ENCODE peak calls at places on chromosome 18, in four cellular contexts. One of them, this sample, is unnamed.

GRCh38 chr18:8754995-8755955 is 49.9 kb downstream of the MTCL1 start:
- DNase-seq in fibroblast of villous mesenchyme: peak; percentile 51
- DNase-seq in mesothelial cell of epicardium: no peak
- DNase-seq in IMR-90: peak; percentile 89
- DNase-seq in this sample: no peak

GRCh38 chr18:59570101-59570875 is 126.9 kb downstream of the CCBE1 start:
- DNase-seq in fibroblast of villous mesenchyme: peak; percentile 25
- DNase-seq in mesothelial cell of epicardium: no peak
- DNase-seq in IMR-90: peak; percentile 18
- DNase-seq in this sample: no peak

GRCh38 chr18:13375302-13376255 is 157.0 kb downstream of the LDLRAD4 start:
- DNase-seq in fibroblast of villous mesenchyme: peak; percentile 79
- DNase-seq in mesothelial cell of epicardium: no peak
- DNase-seq in IMR-90: peak; percentile 91
- DNase-seq in this sample: peak; percentile 84

GRCh38 chr18:79204889-79205807 is 136.0 kb downstream of the ATP9B start:
- DNase-seq in fibroblast of villous mesenchyme: no peak
- DNase-seq in mesothelial cell of epicardium: no peak
- DNase-seq in IMR-90: no peak
- DNase-seq in this sample: no peak

GRCh38 chr18:77400561-77400960 is 150.9 kb downstream of the GALR1 start:
- DNase-seq in fibroblast of villous mesenchyme: no peak
- DNase-seq in mesothelial cell of epicardium: no peak
- DNase-seq in IMR-90: no peak
- DNase-seq in this sample: no peak

GRCh38 chr18:37429768-37430167 is 135.8 kb downstream of the CELF4 start:
- DNase-seq in fibroblast of villous mesenchyme: no peak
- DNase-seq in mesothelial cell of epicardium: no peak
- DNase-seq in IMR-90: no peak
- DNase-seq in this sample: no peak

GRCh38 chr18:41850781-41851180 is 104.3 kb upstream of the PIK3C3 start:
- DNase-seq in fibroblast of villous mesenchyme: no peak
- DNase-seq in mesothelial cell of epicardium: no peak
- DNase-seq in IMR-90: no peak
- DNase-seq in this sample: no peak

GRCh38 chr18:2979027-2979570 is 33.8 kb downstream of the LPIN2 start:
- DNase-seq in fibroblast of villous mesenchyme: peak; percentile 51
- DNase-seq in mesothelial cell of epicardium: no peak
- DNase-seq in IMR-90: peak; percentile 88
- DNase-seq in this sample: no peak

GRCh38 chr18:53701697-53702096 is 522.8 kb downstream of the MBD2 start:
- DNase-seq in fibroblast of villous mesenchyme: no peak
- DNase-seq in mesothelial cell of epicardium: no peak
- DNase-seq in IMR-90: no peak
- DNase-seq in this sample: no peak

GRCh38 chr18:35905436-35905835 is 67.0 kb upstream of the RMP24 start:
- DNase-seq in fibroblast of villous mesenchyme: peak; percentile 3
- DNase-seq in mesothelial cell of epicardium: no peak
- DNase-seq in IMR-90: no peak
- DNase-seq in this sample: no peak

GRCh38 chr18:62781893-62782292 is 66.6 kb downstream of the PHLPP1 start:
- DNase-seq in fibroblast of villous mesenchyme: peak; percentile 86
- DNase-seq in mesothelial cell of epicardium: no peak
- DNase-seq in IMR-90: peak; percentile 91
- DNase-seq in this sample: no peak

GRCh38 chr18:9719421-9719981 is 11.4 kb downstream of the RAB31 start:
- DNase-seq in fibroblast of villous mesenchyme: peak; percentile 75
- DNase-seq in mesothelial cell of epicardium: no peak
- DNase-seq in IMR-90: peak; percentile 85
- DNase-seq in this sample: no peak

GRCh38 chr18:8948011-8948410 is 154.5 kb upstream of the NDUFV2 start:
- DNase-seq in fibroblast of villous mesenchyme: no peak
- DNase-seq in mesothelial cell of epicardium: no peak
- DNase-seq in IMR-90: no peak
- DNase-seq in this sample: no peak

DNA sequence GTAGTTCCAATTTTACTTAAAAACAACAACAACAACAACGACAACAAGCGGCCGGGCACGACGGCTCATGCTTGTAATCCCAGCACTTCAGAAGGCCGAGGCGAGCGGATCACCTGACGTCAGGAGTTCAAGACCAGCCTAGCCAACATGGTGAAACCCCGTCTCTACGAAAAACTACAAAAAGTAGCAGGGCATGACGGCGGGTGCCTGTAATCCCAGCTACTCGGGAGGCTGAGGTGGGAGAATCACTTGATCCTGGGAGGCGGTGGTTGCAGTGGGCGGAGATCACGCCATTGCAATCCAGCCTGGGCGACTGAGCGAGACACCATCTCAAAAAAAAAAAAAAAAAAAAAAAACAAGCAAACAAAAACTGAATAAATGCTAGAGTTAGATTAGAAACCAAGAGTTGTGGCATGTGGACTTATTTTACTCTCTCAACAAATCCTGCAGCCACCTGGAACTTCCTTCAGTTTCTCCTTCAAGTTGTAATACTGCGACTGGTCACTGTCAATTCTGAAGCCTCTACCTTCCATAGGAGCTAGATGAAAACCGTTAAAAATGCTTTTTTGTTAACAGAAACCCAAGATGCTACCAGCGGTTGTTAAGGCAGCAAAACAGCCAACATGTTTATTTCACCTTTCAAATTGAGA is 1.3 kb downstream of the ATP5F1A start:
- DNase-seq in fibroblast of villous mesenchyme: peak; percentile 33
- DNase-seq in mesothelial cell of epicardium: no peak
- DNase-seq in IMR-90: no peak
- DNase-seq in this sample: no peak
- TF ChIP-seq CTCF in fibroblast of villous mesenchyme: no peak
- TF ChIP-seq CTCF in mesothelial cell of epicardium: no peak
- TF ChIP-seq CTCF in IMR-90: no peak
- TF ChIP-seq CTCF in this sample: no peak

GRCh38 chr18:21054252-21054821 is 57.3 kb downstream of the ROCK1 start:
- DNase-seq in fibroblast of villous mesenchyme: no peak
- DNase-seq in mesothelial cell of epicardium: no peak
- DNase-seq in IMR-90: no peak
- DNase-seq in this sample: no peak
- TF ChIP-seq CTCF in fibroblast of villous mesenchyme: no peak
- TF ChIP-seq CTCF in mesothelial cell of epicardium: no peak
- TF ChIP-seq CTCF in IMR-90: no peak
- TF ChIP-seq CTCF in this sample: no peak

DNA sequence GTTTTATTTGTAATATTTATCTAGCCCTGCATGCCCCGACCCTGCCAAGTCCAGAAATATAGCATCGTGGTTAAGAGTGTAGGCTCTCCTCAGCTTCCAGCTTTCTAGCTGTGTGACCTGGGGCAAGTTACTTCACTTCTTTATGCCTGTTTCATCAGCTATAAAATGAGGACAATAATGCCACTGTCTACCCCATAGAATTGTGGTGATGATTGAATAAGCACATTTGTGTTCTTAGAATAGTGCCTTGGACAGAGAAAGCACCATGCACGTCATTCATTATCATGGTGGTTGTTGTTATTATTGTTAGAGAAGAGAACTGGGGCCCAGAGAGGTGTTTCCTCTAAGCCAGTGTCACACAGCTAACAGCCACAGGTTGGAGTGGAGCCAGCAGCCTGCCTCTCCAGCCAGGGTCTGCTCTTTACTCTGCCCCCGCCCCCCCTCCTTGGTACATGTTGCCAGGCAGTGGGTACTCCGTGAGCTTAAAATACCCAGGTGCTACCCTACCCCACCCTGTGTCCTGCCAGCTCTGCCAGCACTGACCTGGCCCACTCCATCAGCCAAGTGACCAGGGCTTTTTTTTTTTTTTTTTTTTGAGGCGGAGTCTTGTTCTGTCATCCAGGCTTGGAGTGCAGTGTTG is 202.1 kb downstream of the CTIF start:
- DNase-seq in fibroblast of villous mesenchyme: no peak
- DNase-seq in mesothelial cell of epicardium: no peak
- DNase-seq in IMR-90: no peak
- DNase-seq in this sample: no peak
- TF ChIP-seq CTCF in fibroblast of villous mesenchyme: no peak
- TF ChIP-seq CTCF in mesothelial cell of epicardium: no peak
- TF ChIP-seq CTCF in IMR-90: no peak
- TF ChIP-seq CTCF in this sample: no peak

GRCh38 chr18:56884511-56884910 is 233.4 kb downstream of the WDR7 start:
- DNase-seq in fibroblast of villous mesenchyme: no peak
- DNase-seq in mesothelial cell of epicardium: no peak
- DNase-seq in IMR-90: no peak
- DNase-seq in this sample: no peak
- TF ChIP-seq CTCF in fibroblast of villous mesenchyme: no peak
- TF ChIP-seq CTCF in mesothelial cell of epicardium: no peak
- TF ChIP-seq CTCF in IMR-90: no peak
- TF ChIP-seq CTCF in this sample: no peak

GRCh38 chr18:44229693-44230108 is 451.0 kb upstream of the SETBP1 start:
- DNase-seq in fibroblast of villous mesenchyme: peak; percentile 12
- DNase-seq in mesothelial cell of epicardium: no peak
- DNase-seq in IMR-90: peak; percentile 1
- DNase-seq in this sample: no peak
- TF ChIP-seq CTCF in fibroblast of villous mesenchyme: no peak
- TF ChIP-seq CTCF in mesothelial cell of epicardium: no peak
- TF ChIP-seq CTCF in IMR-90: no peak
- TF ChIP-seq CTCF in this sample: no peak

DNA sequence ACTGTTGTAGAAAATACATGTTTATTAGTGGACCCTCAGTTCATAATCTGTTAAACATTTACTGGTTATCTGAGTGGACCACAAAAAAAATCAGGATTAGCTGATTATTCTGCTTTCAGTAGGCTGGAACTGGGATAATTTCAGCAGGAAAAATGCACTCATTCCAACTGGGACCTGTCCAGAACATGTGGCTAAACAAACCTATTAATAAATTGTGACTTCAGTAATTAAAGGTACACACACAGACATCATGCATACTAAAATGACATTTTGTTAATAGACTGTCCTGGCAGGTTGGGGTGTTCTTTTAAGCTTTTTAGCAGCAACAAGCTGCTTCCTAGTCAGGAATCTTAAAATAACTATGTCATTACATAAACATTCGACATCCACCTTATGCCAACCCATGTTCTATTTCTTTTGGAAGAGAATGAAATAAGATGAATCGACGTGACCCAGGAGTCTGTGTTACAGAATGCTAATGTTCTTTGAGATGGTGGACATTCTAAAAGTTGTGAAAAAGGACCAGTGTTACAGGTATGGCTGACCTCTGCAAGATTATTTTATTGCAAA is 435.7 kb downstream of the TXNL1 start:
- DNase-seq in fibroblast of villous mesenchyme: no peak
- DNase-seq in mesothelial cell of epicardium: no peak
- DNase-seq in IMR-90: peak; percentile 4
- DNase-seq in this sample: no peak
- TF ChIP-seq CTCF in fibroblast of villous mesenchyme: no peak
- TF ChIP-seq CTCF in mesothelial cell of epicardium: no peak
- TF ChIP-seq CTCF in IMR-90: no peak
- TF ChIP-seq CTCF in this sample: no peak

GRCh38 chr18:34352385-34353163 is 127.9 kb upstream of the NOL4 start:
- DNase-seq in fibroblast of villous mesenchyme: peak; percentile 32
- DNase-seq in mesothelial cell of epicardium: no peak
- DNase-seq in IMR-90: no peak
- DNase-seq in this sample: no peak
- TF ChIP-seq CTCF in fibroblast of villous mesenchyme: no peak
- TF ChIP-seq CTCF in mesothelial cell of epicardium: no peak
- TF ChIP-seq CTCF in IMR-90: peak; percentile 8
- TF ChIP-seq CTCF in this sample: no peak

DNA sequence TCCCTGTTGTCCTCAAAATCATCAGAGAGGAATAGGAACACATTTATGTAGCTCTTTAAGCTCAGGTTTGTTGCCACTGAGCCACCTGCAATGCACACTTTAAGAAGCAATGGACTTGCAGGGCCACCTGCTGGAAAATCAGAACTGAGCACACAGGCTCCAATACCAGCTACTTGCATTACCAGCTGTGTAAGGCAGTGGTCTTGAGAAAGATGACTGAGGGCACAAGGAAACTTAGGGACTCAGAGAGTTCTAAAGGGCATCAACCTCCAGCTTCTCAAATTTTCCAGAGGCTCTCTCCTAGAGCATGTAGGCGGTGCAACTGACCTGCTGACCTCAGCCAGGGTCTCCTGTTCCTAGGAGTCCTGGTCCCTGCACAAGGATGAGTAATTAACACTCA is 2.5 kb upstream of the CNDP2 start:
- DNase-seq in fibroblast of villous mesenchyme: peak; percentile 72
- DNase-seq in mesothelial cell of epicardium: no peak
- DNase-seq in IMR-90: peak; percentile 55
- DNase-seq in this sample: no peak
- TF ChIP-seq CTCF in fibroblast of villous mesenchyme: peak; percentile 62
- TF ChIP-seq CTCF in mesothelial cell of epicardium: peak; percentile 23
- TF ChIP-seq CTCF in IMR-90: peak; percentile 37
- TF ChIP-seq CTCF in this sample: peak; percentile 62

This sample was measured in CD14-positive monocyte.